ENCODE peak calls at places on chromosomes 16 and 17, in four cellular contexts. I, B, N and S are unnamed samples.

GRCh38 chr17:15398736-15399331 is 57.4 kb upstream of the TEKT3 start:
- DNase-seq in I (no peak), B (no peak), N (no peak), S (no peak)

GRCh38 chr17:72120878-72121163 is at the start of gene SOX9:
- DNase-seq in I (peak; percentile 98), B (peak; percentile 93), N (peak; percentile 100), S (peak; percentile 93)

GRCh38 chr17:11094377-11094776 is 146.6 kb upstream of the SHISA6 start:
- DNase-seq in I (no peak), N (no peak), B (no peak), S (no peak)

GRCh38 chr16:51508813-51509212 is 357.7 kb upstream of the SALL1 start:
- DNase-seq in I (no peak), N (no peak), B (no peak), S (no peak)

GRCh38 chr16:49620158-49620867 is 235.6 kb downstream of the ZNF423 start:
- DNase-seq in N (peak; percentile 28), I (no peak), B (no peak), S (no peak)

GRCh38 chr17:65629234-65629690 is 67.8 kb upstream of the AXIN2 start:
- DNase-seq in B (no peak), N (no peak), I (no peak), S (no peak)

GRCh38 chr16:80580109-80580832 is 39.5 kb downstream of the DYNLRB2 start:
- DNase-seq in N (no peak), I (no peak), B (no peak), S (no peak)

GRCh38 chr17:82783498-82783897 is 31.6 kb downstream of the TBCD start:
- DNase-seq in B (no peak), N (no peak), I (no peak), S (no peak)

GRCh38 chr17:60047590-60047989 is 31.1 kb downstream of the HEATR6 start:
- DNase-seq in B (no peak), I (no peak), N (no peak), S (no peak)

GRCh38 chr17:71118039-71118438 is 948.7 kb downstream of the KCNJ2 start:
- DNase-seq in I (peak; percentile 68), B (peak; percentile 28), N (peak; percentile 33), S (no peak)

GRCh38 chr17:39677581-39678339 is 9.5 kb downstream of the PNMT start:
- DNase-seq in N (no peak), I (no peak), B (no peak), S (no peak)

GRCh38 chr17:41065829-41066624 is at the start of gene KRTAP2-4:
- DNase-seq in N (no peak), I (no peak), B (no peak), S (no peak)

GRCh38 chr16:27253526-27253930 is 15.0 kb downstream of the NSMCE1 start:
- DNase-seq in B (no peak), N (no peak), I (no peak), S (no peak)